ENCODE peak calls at places on chromosomes 11 and 22, in eight cellular contexts. S, Q, G, W, M, T, C and D are unnamed samples.

GRCh38 chr11:100851129-100851528 is 164.0 kb downstream of the ARHGAP42 start:
- DNase-seq in T (no peak), G (peak), Q (no peak), S (no peak), W (no peak), C (no peak), M (no peak), D (no peak)

GRCh38 chr22:30017375-30017774 is 62.9 kb upstream of the HORMAD2 start:
- DNase-seq in T (no peak), W (no peak), M (no peak), Q (no peak), C (no peak), S (no peak), G (no peak), D (no peak)

GRCh38 chr11:74909812-74910211 is 39.1 kb downstream of the XRRA1 start:
- DNase-seq in T (no peak), Q (no peak), S (no peak), W (no peak), G (no peak), M (no peak), C (no peak), D (no peak)

GRCh38 chr11:116232364-116232801 is 540.4 kb downstream of the BUD13 start:
- DNase-seq in S (no peak), G (no peak), M (no peak), W (no peak), T (no peak), C (no peak), Q (no peak), D (no peak)

GRCh38 chr11:47607380-47607779 is 13.2 kb upstream of the C1QTNF4 start:
- DNase-seq in G (no peak), C (no peak), W (no peak), T (no peak), M (no peak), S (no peak), Q (no peak), D (no peak)

GRCh38 chr22:44211946-44212930 is 31.5 kb downstream of the PARVG start:
- DNase-seq in C (no peak), T (no peak), S (no peak), G (no peak), W (no peak), M (no peak), Q (no peak), D (no peak)

GRCh38 chr11:108616549-108616948 is 23.0 kb upstream of the EXPH5 start:
- DNase-seq in G (peak), T (no peak), Q (no peak), C (no peak), W (no peak), S (peak), M (no peak), D (peak)

GRCh38 chr11:135019343-135019742 is 607.3 kb upstream of the B3GAT1 start:
- DNase-seq in Q (no peak), S (no peak), M (no peak), T (no peak), C (no peak), W (no peak), G (no peak), D (no peak)

GRCh38 chr11:7688238-7688826 is 15.0 kb upstream of the CYB5R2 start:
- DNase-seq in C (no peak), S (peak), M (no peak), T (no peak), W (no peak), Q (no peak), G (peak), D (no peak)

GRCh38 chr11:3992964-3993363 is 101.6 kb upstream of the RRM1 start:
- DNase-seq in W (no peak), M (no peak), S (no peak), C (no peak), G (no peak), Q (no peak), T (no peak), D (no peak)

GRCh38 chr11:103637250-103637649 is 399.2 kb upstream of the DDI1 start:
- DNase-seq in Q (no peak), G (no peak), W (no peak), S (no peak), M (no peak), C (no peak), T (no peak), D (no peak)

GRCh38 chr22:31937328-31937727 is 7.0 kb upstream of the YWHAH start:
- DNase-seq in M (no peak), S (no peak), Q (no peak), G (no peak), W (no peak), C (no peak), T (no peak), D (no peak)
- TF ChIP-seq POLR2A in M (no peak), S (no peak), Q (no peak), G (no peak), W (no peak), C (no peak), T (no peak), D (no peak)

GRCh38 chr11:19676508-19677379 is 35.9 kb upstream of the NAV2 start:
- DNase-seq in C (peak), G (no peak), W (no peak), Q (no peak), S (no peak), T (no peak), M (no peak), D (no peak)
- TF ChIP-seq POLR2A in C (no peak), G (no peak), W (no peak), Q (no peak), S (no peak), T (no peak), M (no peak), D (no peak)

GRCh38 chr11:96156379-96156722 is 186.6 kb downstream of the MAML2 start:
- DNase-seq in G (no peak), W (no peak), T (no peak), Q (no peak), C (no peak), S (no peak), M (no peak), D (no peak)
- TF ChIP-seq POLR2A in G (no peak), W (no peak), T (no peak), Q (peak), C (no peak), S (no peak), M (no peak), D (no peak)

DNA sequence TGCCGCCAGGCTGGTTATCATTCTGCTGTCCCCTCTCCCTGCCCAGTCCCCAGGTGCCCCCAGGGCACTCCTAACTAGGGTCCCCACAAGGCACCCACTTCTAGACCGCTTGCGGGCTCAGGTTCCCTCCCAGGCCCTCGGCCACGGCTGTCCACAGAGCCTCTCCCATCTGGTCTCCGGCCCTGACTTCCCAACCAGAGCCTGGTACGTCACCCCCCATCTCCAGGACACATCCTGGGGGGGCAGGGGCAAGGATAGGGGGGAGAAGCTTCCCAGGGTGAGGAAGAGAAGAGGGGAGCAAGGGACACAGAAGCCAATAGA is 464 bp downstream of the SSTR3 start:
- DNase-seq in S (no peak), Q (no peak), W (peak), T (no peak), C (no peak), G (no peak), M (no peak), D (no peak)
- TF ChIP-seq POLR2A in S (no peak), Q (no peak), W (no peak), T (no peak), C (no peak), G (no peak), M (no peak), D (no peak)

GRCh38 chr22:20531404-20532181 is 24.2 kb downstream of the MED15 start:
- DNase-seq in W (no peak), G (peak), M (no peak), C (peak), S (peak), Q (no peak), T (peak), D (peak)
- TF ChIP-seq POLR2A in W (no peak), G (no peak), M (no peak), C (no peak), S (no peak), Q (no peak), T (no peak), D (peak)